ENCODE peak calls at places on chromosome 13, in eight cellular contexts. O is keratinocyte, U is GM23338, P is hepatocyte, E is IMR-90, X is astrocyte, Z is SK-N-SH, N is neural progenitor cell. D is an unnamed sample.

GRCh38 chr13:35512271-35512920 is 35.9 kb upstream of the MAB21L1 start:
- DNase-seq in O (no peak), U (no peak), P (peak), E (peak), X (peak), Z (no peak), N (no peak), D (no peak)

GRCh38 chr13:97768134-97768533 is 185.3 kb upstream of the IPO5 start:
- DNase-seq in O (no peak), U (no peak), P (no peak), E (no peak), X (no peak), Z (no peak), N (no peak), D (no peak)

GRCh38 chr13:36998624-36999041 is 507 bp downstream of the ALG5 start:
- DNase-seq in O (no peak), U (peak), P (peak), E (no peak), X (no peak), Z (peak), N (peak), D (peak)

GRCh38 chr13:44853641-44854040 is 135.6 kb downstream of the NUFIP1 start:
- DNase-seq in O (no peak), U (no peak), P (peak), E (no peak), X (no peak), Z (no peak), N (no peak), D (no peak)

GRCh38 chr13:83065136-83065535 is 817.1 kb downstream of the SLITRK1 start:
- DNase-seq in O (no peak), U (no peak), P (peak), E (peak), X (peak), Z (no peak), N (no peak), D (no peak)

GRCh38 chr13:113582841-113583631 is 1.5 kb upstream of the TFDP1 start:
- DNase-seq in O (no peak), U (no peak), P (peak), E (no peak), X (no peak), Z (no peak), N (no peak), D (peak)

GRCh38 chr13:109666656-109667448 is 119.5 kb downstream of the IRS2 start:
- DNase-seq in O (peak), U (no peak), P (no peak), E (peak), X (peak), Z (peak), N (no peak), D (no peak)

GRCh38 chr13:73284475-73284874 is 225.7 kb downstream of the KLF5 start:
- DNase-seq in O (no peak), U (no peak), P (no peak), E (no peak), X (no peak), Z (no peak), N (no peak), D (no peak)

DNA sequence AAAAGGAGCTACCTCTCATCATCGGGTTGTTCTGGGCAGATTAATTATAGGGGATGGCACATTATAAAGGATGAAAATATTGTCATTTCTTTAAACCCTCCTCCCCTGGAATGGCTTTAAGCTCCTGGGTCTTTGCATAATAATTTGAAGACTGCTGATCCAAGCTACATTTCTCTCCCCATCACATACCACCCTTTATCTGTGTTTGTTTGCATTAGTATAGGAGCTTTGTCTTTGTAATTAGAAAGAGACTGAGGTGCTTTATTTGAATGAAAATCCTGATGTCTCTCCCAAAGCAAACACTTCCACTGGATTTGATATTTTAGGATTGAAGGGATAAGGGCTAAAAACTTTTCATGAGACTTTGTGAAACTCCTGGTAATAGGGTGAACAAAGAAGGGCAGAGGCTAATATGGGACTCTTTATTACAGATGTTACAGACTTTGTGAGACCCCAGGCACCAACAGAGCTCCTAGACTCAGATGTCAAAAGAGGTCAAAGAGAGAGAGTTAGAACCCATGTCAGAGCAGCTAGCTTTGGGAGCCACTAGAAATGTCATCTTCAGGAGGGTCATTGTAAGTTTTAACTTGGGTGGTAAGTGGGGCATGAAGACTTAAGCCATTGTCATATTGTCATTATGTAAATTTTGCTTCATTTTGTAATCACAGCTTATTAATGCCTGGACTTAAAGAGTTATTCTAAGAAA is 75.3 kb upstream of the RXFP2 start:
- DNase-seq in O (no peak), U (peak), P (no peak), E (no peak), X (no peak), Z (no peak), N (peak), D (no peak)
- H3K27ac ChIP-seq in O (no peak), U (peak), P (no peak), E (no peak), X (no peak), Z (no peak), N (peak), D (no peak)

GRCh38 chr13:72004975-72005374 is 138.0 kb upstream of the DACH1 start:
- DNase-seq in O (no peak), U (peak), P (no peak), E (no peak), X (peak), Z (no peak), N (peak), D (no peak)
- H2AFZ ChIP-seq in O (no peak), U (no peak), P (no peak), E (no peak), X (no peak), Z (peak), N (peak), D (no peak)

GRCh38 chr13:32255744-32256120 is 59.4 kb downstream of the ZAR1L start:
- DNase-seq in O (no peak), U (no peak), P (peak), E (peak), X (no peak), Z (no peak), N (no peak), D (no peak)

GRCh38 chr13:32254416-32254815 is 60.7 kb downstream of the ZAR1L start:
- DNase-seq in O (no peak), U (no peak), P (no peak), E (no peak), X (no peak), Z (no peak), N (no peak), D (no peak)

GRCh38 chr13:32254916-32255743 is 60.0 kb downstream of the ZAR1L start:
- DNase-seq in O (no peak), U (no peak), P (no peak), E (no peak), X (no peak), Z (no peak), N (no peak), D (no peak)

GRCh38 chr13:32252812-32253440 is 62.2 kb downstream of the ZAR1L start:
- DNase-seq in O (no peak), U (no peak), P (no peak), E (no peak), X (no peak), Z (no peak), N (no peak), D (no peak)

DNA sequence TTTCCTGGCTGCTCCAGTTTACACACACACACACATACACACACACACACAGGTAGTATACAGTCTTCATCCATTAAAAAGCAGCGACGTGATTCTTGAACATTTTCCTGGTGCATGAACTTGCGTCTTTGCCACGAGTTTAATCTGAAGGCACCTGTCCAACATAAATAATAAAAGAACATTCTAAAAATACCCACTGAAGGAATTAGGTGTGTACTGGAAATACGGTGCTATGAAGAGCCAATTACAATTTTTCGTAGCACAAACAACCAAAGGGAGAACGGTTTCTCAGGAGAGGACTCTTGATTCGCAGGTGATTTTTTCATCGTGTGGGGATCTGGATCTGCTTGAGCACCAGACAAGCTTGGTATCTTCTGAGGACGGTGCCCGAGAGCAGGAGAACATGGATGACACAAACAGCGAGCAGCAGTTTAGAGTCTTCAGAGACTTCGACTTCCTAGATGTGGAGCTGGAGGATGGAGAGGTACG is 61.2 kb downstream of the ZAR1L start:
- DNase-seq in O (no peak), U (no peak), P (no peak), E (no peak), X (no peak), Z (no peak), N (no peak), D (no peak)
- H3K27ac ChIP-seq in O (no peak), U (no peak), P (no peak), E (no peak), X (no peak), Z (no peak), N (no peak), D (no peak)

GRCh38 chr13:110702591-110703526 is 3.1 kb downstream of the CARS2 start:
- DNase-seq in O (no peak), U (no peak), P (no peak), E (peak), X (peak), Z (peak), N (no peak), D (no peak)

GRCh38 chr13:110705356-110705825 is 525 bp downstream of the CARS2 start:
- DNase-seq in O (no peak), U (no peak), P (no peak), E (no peak), X (no peak), Z (no peak), N (no peak), D (no peak)

GRCh38 chr13:110702089-110702488 is 3.8 kb downstream of the CARS2 start:
- DNase-seq in O (no peak), U (no peak), P (no peak), E (no peak), X (no peak), Z (no peak), N (no peak), D (no peak)

GRCh38 chr13:110706570-110707378 is 858 bp upstream of the CARS2 start:
- DNase-seq in O (no peak), U (no peak), P (no peak), E (no peak), X (no peak), Z (no peak), N (no peak), D (no peak)

GRCh38 chr13:110705826-110706569 is at the start of gene CARS2:
- DNase-seq in O (peak), U (peak), P (peak), E (peak), X (peak), Z (peak), N (peak), D (peak)
- H2AFZ ChIP-seq in O (peak), U (peak), P (peak), E (peak), X (peak), Z (peak), N (peak), D (peak)

GRCh38 chr13:110867380-110867779 is 47.5 kb downstream of the ANKRD10 start:
- DNase-seq in O (no peak), U (no peak), P (no peak), E (no peak), X (no peak), Z (no peak), N (no peak), D (no peak)

GRCh38 chr13:110869805-110870706 is 44.8 kb downstream of the ANKRD10 start:
- DNase-seq in O (peak), U (peak), P (peak), E (peak), X (peak), Z (peak), N (peak), D (no peak)

GRCh38 chr13:110866491-110867170 is 48.2 kb downstream of the ANKRD10 start:
- DNase-seq in O (no peak), U (no peak), P (no peak), E (no peak), X (no peak), Z (no peak), N (no peak), D (no peak)

GRCh38 chr13:110869231-110869804 is 45.6 kb downstream of the ANKRD10 start:
- DNase-seq in O (no peak), U (peak), P (no peak), E (no peak), X (peak), Z (no peak), N (no peak), D (no peak)

GRCh38 chr13:110868631-110869165 is 46.2 kb downstream of the ANKRD10 start:
- DNase-seq in O (no peak), U (no peak), P (no peak), E (no peak), X (no peak), Z (no peak), N (no peak), D (no peak)
- H3K27ac ChIP-seq in O (no peak), U (no peak), P (peak), E (no peak), X (no peak), Z (peak), N (no peak), D (no peak)